ENCODE peak calls at places on chromosomes 3 and 15, in four cellular contexts. L, O, A and V are unnamed samples. For H3K27me3, the result is how much of the 10 kb centered on the place peaks cover.

GRCh38 chr3:59981377-59981776 is 931.6 kb upstream of the CFAP20DC start:
- DNase-seq in A (no peak), L (no peak), O (no peak), V (no peak)

GRCh38 chr3:194554488-194555098 is 67.8 kb upstream of the ATP13A3 start:
- DNase-seq in A (no peak), O (no peak), L (no peak), V (no peak)

GRCh38 chr3:16012086-16012485 is 162.4 kb upstream of the GALNT15 start:
- DNase-seq in A (peak), O (no peak), L (no peak), V (no peak)

GRCh38 chr15:71120428-71120944 is 5.2 kb downstream of the THSD4 start:
- DNase-seq in L (no peak), O (no peak), A (no peak), V (no peak)

GRCh38 chr3:148879256-148879655 is 14.2 kb downstream of the CPA3 start:
- DNase-seq in L (no peak), O (no peak), A (no peak), V (no peak)

GRCh38 chr3:52843116-52843865 is 8.5 kb upstream of the MUSTN1 start:
- DNase-seq in L (no peak), A (no peak), O (no peak), V (no peak)

GRCh38 chr3:46899151-46900006 is 21.9 kb downstream of the PTH1R start:
- DNase-seq in O (no peak), L (no peak), A (no peak), V (no peak)

GRCh38 chr3:86923071-86923476 is 67.9 kb downstream of the VGLL3 start:
- DNase-seq in A (peak), L (no peak), O (no peak), V (no peak)

GRCh38 chr3:147656023-147656422 is 246.9 kb downstream of the ZIC1 start:
- DNase-seq in O (no peak), A (no peak), L (no peak), V (no peak)
- H3K4me3 ChIP-seq in O (no peak), A (no peak), L (no peak), V (no peak)

DNA sequence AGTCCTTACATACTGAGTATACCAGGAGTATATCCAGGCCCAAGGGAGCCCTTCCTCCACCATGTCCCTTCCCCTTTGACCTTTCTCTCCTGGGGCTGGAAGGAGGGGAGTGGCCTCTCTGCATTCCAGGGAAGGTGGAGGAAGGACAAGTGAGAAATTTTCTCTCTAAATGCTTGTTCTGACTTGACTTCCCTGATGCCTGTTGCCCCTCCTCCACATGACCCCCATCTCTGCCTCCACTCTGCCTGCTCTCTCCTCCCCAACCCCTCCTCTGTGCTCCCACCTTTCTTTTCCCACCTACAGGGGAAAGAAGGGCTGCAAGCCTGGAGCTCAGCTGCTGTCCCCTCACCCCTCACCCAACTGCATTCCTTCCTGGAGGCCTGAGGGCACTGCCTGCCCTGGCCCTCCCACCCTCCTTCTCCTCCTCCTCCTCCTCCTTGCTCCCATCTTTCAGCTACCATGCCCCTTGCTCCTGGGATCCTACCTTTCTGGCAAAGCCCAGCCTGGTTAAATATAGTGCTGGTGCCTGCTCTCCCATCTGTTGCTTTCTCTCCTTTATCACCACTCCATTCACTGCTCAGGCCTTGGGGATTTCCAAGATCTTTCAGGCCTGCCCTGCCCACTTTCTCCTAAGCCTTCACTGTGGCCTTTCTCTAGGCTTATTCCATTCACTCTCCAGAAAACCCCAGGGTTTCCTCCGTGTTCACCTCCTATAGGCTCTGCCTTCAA is 8.5 kb upstream of the DAG1 start:
- DNase-seq in L (no peak), A (peak), O (no peak), V (no peak)
- TF ChIP-seq CTCF in L (no peak), A (no peak), O (no peak), V (no peak)

GRCh38 chr15:72168131-72168825 is 29.3 kb downstream of the GRAMD2A start:
- DNase-seq in L (peak), A (peak), O (no peak), V (no peak)

GRCh38 chr15:72166716-72167417 is 30.7 kb downstream of the GRAMD2A start:
- DNase-seq in L (no peak), A (no peak), O (no peak), V (no peak)

GRCh38 chr15:72168833-72169232 is 28.8 kb downstream of the GRAMD2A start:
- DNase-seq in A (no peak), L (no peak), O (no peak), V (no peak)

GRCh38 chr15:72169236-72169920 is 28.2 kb downstream of the GRAMD2A start:
- DNase-seq in O (no peak), L (no peak), A (no peak), V (no peak)

GRCh38 chr15:72167445-72167844 is 30.1 kb downstream of the GRAMD2A start:
- DNase-seq in O (no peak), A (no peak), L (no peak), V (no peak)
- H3K27me3 ChIP-seq in O (under half), A (half or more), L (under half), V (under half)

GRCh38 chr3:73550011-73550410 is 74.7 kb downstream of the PDZRN3 start:
- DNase-seq in A (no peak), O (no peak), L (no peak), V (no peak)

GRCh38 chr3:73552700-73553099 is 72.0 kb downstream of the PDZRN3 start:
- DNase-seq in L (no peak), O (no peak), A (peak), V (no peak)

GRCh38 chr3:73546961-73547360 is 77.8 kb downstream of the PDZRN3 start:
- DNase-seq in L (no peak), A (peak), O (no peak), V (peak)

GRCh38 chr3:73549071-73549600 is 75.6 kb downstream of the PDZRN3 start:
- DNase-seq in O (no peak), L (no peak), A (no peak), V (no peak)

DNA sequence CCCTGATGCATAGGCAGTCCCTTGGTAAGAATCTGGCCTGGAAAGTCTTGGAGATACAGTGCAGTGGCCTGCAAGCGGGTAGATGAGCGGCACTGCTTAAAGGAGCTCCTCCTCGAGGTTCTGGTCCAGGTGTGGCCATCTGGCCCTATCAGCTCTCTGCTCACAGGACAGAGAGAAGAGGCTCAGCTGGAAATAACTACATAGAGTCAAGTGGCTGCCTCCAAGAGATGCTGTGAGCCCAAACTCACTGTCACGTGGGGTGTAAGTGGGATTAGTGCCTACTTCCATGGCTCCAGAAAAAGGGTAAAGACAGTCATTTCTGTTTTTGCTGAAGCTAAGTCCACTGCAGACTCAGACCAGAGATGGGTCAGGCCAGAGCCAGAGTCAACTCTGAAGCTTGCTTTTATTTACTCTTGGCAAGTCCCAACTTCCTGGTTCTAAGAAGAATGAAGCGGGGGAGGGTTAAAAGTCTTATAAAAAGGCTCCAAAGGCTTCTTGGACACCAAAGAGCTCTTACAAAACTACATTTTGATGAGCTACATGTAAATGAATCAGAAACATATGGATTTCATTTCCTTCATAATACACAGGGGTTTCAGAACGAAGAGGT is 77.2 kb downstream of the PDZRN3 start:
- DNase-seq in L (no peak), O (no peak), A (peak), V (no peak)
- H3K4me3 ChIP-seq in L (no peak), O (no peak), A (no peak), V (no peak)

GRCh38 chr3:76756578-76756977 is 283.3 kb upstream of the ROBO2 start:
- DNase-seq in A (no peak), L (no peak), O (no peak), V (no peak)

DNA sequence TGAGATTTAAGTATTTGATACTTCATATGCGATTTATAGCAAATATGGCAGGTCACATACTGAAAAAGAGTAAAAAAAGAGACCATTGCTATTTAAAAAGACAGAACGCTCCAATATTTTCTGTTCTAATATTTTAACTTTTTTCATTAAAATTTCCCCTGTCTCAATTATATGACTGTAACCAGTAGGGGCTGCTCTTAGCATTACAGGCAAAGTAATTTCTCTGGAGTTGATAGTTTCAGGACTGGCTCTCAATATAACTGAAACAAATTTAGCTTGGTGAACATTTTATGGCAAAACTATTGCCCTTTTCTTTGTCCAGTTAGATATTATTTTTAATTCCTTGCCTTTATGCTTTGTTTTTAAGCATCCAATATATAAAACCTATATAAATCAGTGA is 286.3 kb upstream of the ROBO2 start:
- DNase-seq in A (peak), L (no peak), O (no peak), V (no peak)
- TF ChIP-seq CTCF in A (peak), L (no peak), O (no peak), V (peak)

GRCh38 chr15:60000824-60001641 is 3.1 kb upstream of the FOXB1 start:
- DNase-seq in A (no peak), L (no peak), O (no peak), V (no peak)

GRCh38 chr15:59999558-60000112 is 4.5 kb upstream of the FOXB1 start:
- DNase-seq in A (no peak), O (no peak), L (no peak), V (no peak)

GRCh38 chr15:59999064-59999377 is 5.1 kb upstream of the FOXB1 start:
- DNase-seq in O (no peak), L (no peak), A (no peak), V (no peak)

GRCh38 chr15:60001642-60002527 is 2.2 kb upstream of the FOXB1 start:
- DNase-seq in L (no peak), O (no peak), A (no peak), V (no peak)

GRCh38 chr15:60000113-60000823 is 3.8 kb upstream of the FOXB1 start:
- DNase-seq in L (no peak), A (no peak), O (no peak), V (no peak)
- H3K27me3 ChIP-seq in L (half or more), A (half or more), O (half or more), V (half or more)

DNA sequence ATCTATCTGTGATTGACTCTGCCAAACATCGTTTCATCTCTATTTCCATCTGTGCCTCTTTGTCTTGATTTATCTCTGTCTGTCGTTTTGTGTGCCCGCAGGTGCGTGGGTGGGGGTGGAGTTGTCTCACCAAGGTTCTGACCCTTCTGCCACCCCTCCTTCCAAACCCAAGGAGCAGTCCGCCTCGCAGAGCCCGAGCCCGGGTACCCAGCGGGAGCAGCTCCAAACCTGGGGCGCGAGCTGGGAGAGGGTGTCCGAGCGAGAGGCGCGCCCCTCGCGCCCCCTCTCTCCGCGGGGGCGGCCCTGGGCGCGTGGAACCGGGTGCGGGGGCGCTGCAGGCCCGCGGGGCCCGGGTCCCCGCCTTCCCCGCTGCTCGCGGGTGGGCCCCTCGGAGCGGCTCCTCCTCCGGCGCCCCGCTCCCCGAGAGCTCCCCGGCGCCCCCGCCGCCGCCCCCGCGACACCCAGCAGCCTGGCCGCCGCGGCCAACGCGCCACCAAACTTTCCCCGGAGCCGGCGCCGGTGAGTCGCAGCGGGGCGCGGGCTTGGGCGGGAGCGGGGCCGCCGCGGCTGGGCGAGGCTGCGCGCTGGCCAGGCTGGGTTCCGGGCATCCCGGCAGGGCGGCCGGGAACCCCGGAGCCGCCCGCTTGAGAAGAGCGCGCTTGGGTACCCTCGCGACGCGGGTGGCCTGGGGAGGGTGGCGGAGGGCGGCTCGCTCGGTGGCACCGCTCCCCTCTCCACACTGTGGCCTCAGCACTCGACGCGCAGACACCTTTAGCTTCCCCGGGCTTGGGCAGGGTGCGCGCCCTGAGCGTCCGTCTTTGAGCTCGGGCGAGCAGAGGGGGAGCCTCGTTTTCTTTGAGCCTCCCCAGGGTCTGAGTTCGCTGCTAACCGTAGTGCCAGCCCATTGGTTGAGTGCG is at the start of gene HRH1:
- DNase-seq in O (no peak), L (peak), A (no peak), V (no peak)
- H3K4me3 ChIP-seq in O (peak), L (peak), A (peak), V (peak)

DNA sequence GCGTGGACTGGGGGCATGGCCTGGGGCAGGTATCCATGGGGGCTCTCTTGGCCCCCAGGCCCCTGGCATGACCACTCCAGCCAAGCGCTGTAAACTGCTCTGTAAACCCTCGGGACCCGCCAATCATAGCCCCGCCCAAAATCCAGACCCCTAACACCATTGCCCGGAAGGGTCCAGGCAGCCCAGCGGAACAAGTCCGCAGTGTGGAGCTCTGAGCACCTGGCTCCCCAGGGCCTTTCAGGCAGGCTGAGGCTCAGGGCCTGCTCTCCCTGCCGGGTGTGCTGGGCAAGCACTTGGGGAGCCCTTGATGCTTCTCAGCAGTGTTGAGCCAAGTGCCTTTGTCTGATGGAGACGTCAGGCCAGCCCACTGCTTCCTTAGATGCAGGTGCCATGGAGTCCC is 106.2 kb downstream of the TLE3 start:
- DNase-seq in L (no peak), O (no peak), A (no peak), V (no peak)
- TF ChIP-seq CTCF in L (no peak), O (no peak), A (no peak), V (no peak)